ENCODE peak calls at places on chromosome 9, in five cellular contexts. One of them, this sample, is unnamed.
A peak's percentile ranks its signal among the peaks of the same experiment; 100 is the strongest.

GRCh38 chr9:112601646-112602045 is 115.0 kb downstream of the KIAA1958 start:
- DNase-seq in CD8-positive, alpha-beta T cell: no peak
- DNase-seq in HCT116: no peak
- DNase-seq in left ventricle myocardium inferior: no peak
- DNase-seq in right lobe of liver: no peak
- DNase-seq in this sample: no peak

GRCh38 chr9:91515074-91515687 is 91.5 kb upstream of the NFIL3 start:
- DNase-seq in CD8-positive, alpha-beta T cell: no peak
- DNase-seq in left ventricle myocardium inferior: peak; percentile 24
- DNase-seq in HCT116: no peak
- DNase-seq in right lobe of liver: no peak
- DNase-seq in this sample: no peak

GRCh38 chr9:111632051-111632450 is 917 bp downstream of the DNAJC25 start:
- DNase-seq in left ventricle myocardium inferior: no peak
- DNase-seq in CD8-positive, alpha-beta T cell: no peak
- DNase-seq in HCT116: no peak
- DNase-seq in right lobe of liver: no peak
- DNase-seq in this sample: no peak

GRCh38 chr9:135157856-135158571 is 70.5 kb downstream of the OLFM1 start:
- DNase-seq in CD8-positive, alpha-beta T cell: no peak
- DNase-seq in left ventricle myocardium inferior: no peak
- DNase-seq in HCT116: no peak
- DNase-seq in right lobe of liver: no peak
- DNase-seq in this sample: no peak

GRCh38 chr9:93290495-93291434 is 106.8 kb downstream of the WNK2 start:
- DNase-seq in left ventricle myocardium inferior: no peak
- DNase-seq in CD8-positive, alpha-beta T cell: no peak
- DNase-seq in HCT116: no peak
- DNase-seq in right lobe of liver: no peak
- DNase-seq in this sample: no peak

GRCh38 chr9:5231212-5231611 is at the start of gene INSL4:
- DNase-seq in CD8-positive, alpha-beta T cell: no peak
- DNase-seq in HCT116: no peak
- DNase-seq in left ventricle myocardium inferior: no peak
- DNase-seq in right lobe of liver: no peak
- DNase-seq in this sample: no peak

GRCh38 chr9:77019010-77019809 is at the start of gene FOXB2:
- DNase-seq in left ventricle myocardium inferior: no peak
- DNase-seq in CD8-positive, alpha-beta T cell: no peak
- DNase-seq in HCT116: no peak
- DNase-seq in right lobe of liver: no peak
- DNase-seq in this sample: no peak

GRCh38 chr9:35649431-35650340 is 1.0 kb downstream of the SIT1 start:
- DNase-seq in left ventricle myocardium inferior: no peak
- DNase-seq in CD8-positive, alpha-beta T cell: peak; percentile 58
- DNase-seq in HCT116: no peak
- DNase-seq in right lobe of liver: no peak
- DNase-seq in this sample: no peak

GRCh38 chr9:21996438-21996837 is 1.8 kb downstream of the CDKN2B-AS1 start:
- DNase-seq in right lobe of liver: no peak
- DNase-seq in CD8-positive, alpha-beta T cell: no peak
- DNase-seq in HCT116: no peak
- DNase-seq in left ventricle myocardium inferior: no peak
- DNase-seq in this sample: no peak

GRCh38 chr9:111190352-111190751 is 139.7 kb downstream of the OR2K2 start:
- DNase-seq in HCT116: no peak
- DNase-seq in right lobe of liver: no peak
- DNase-seq in left ventricle myocardium inferior: no peak
- DNase-seq in CD8-positive, alpha-beta T cell: no peak
- DNase-seq in this sample: no peak

GRCh38 chr9:98339987-98340564 is 84.6 kb upstream of the TBC1D2 start:
- DNase-seq in CD8-positive, alpha-beta T cell: no peak
- DNase-seq in right lobe of liver: no peak
- DNase-seq in left ventricle myocardium inferior: no peak
- DNase-seq in HCT116: no peak
- DNase-seq in this sample: no peak

GRCh38 chr9:34272146-34272545 is 56.9 kb downstream of the KIF24 start:
- DNase-seq in HCT116: no peak
- DNase-seq in CD8-positive, alpha-beta T cell: no peak
- DNase-seq in left ventricle myocardium inferior: no peak
- DNase-seq in right lobe of liver: no peak
- DNase-seq in this sample: no peak

GRCh38 chr9:134991808-134992754 is 74.4 kb upstream of the FCN1 start:
- DNase-seq in right lobe of liver: no peak
- DNase-seq in left ventricle myocardium inferior: no peak
- DNase-seq in HCT116: no peak
- DNase-seq in CD8-positive, alpha-beta T cell: no peak
- DNase-seq in this sample: no peak

GRCh38 chr9:113446323-113446740 is 17.2 kb upstream of the RGS3 start:
- DNase-seq in left ventricle myocardium inferior: no peak
- DNase-seq in CD8-positive, alpha-beta T cell: no peak
- DNase-seq in right lobe of liver: no peak
- DNase-seq in HCT116: peak; percentile 31
- DNase-seq in this sample: no peak

GRCh38 chr9:270657-271237 is 56.1 kb downstream of the DOCK8 start:
- DNase-seq in HCT116: no peak
- DNase-seq in left ventricle myocardium inferior: no peak
- DNase-seq in CD8-positive, alpha-beta T cell: no peak
- DNase-seq in right lobe of liver: no peak
- DNase-seq in this sample: no peak

GRCh38 chr9:112168197-112168596 is 6.9 kb downstream of the SUSD1 start:
- DNase-seq in right lobe of liver: no peak
- DNase-seq in CD8-positive, alpha-beta T cell: no peak
- DNase-seq in left ventricle myocardium inferior: no peak
- DNase-seq in HCT116: no peak
- DNase-seq in this sample: no peak

GRCh38 chr9:81227507-81228245 is 461.7 kb downstream of the TLE1 start:
- DNase-seq in right lobe of liver: no peak
- DNase-seq in CD8-positive, alpha-beta T cell: no peak
- DNase-seq in HCT116: no peak
- DNase-seq in left ventricle myocardium inferior: no peak
- DNase-seq in this sample: no peak

GRCh38 chr9:109251080-109251775 is 69.6 kb downstream of the EPB41L4B start:
- DNase-seq in HCT116: no peak
- DNase-seq in CD8-positive, alpha-beta T cell: no peak
- DNase-seq in right lobe of liver: peak; percentile 74
- DNase-seq in left ventricle myocardium inferior: no peak
- DNase-seq in this sample: no peak

GRCh38 chr9:72129271-72130156 is 19.7 kb upstream of the GDA start:
- DNase-seq in CD8-positive, alpha-beta T cell: no peak
- DNase-seq in right lobe of liver: peak; percentile 65
- DNase-seq in HCT116: no peak
- DNase-seq in left ventricle myocardium inferior: no peak
- DNase-seq in this sample: no peak

GRCh38 chr9:98162638-98163037 is 29.8 kb downstream of the CORO2A start:
- DNase-seq in CD8-positive, alpha-beta T cell: no peak
- DNase-seq in right lobe of liver: no peak
- DNase-seq in HCT116: no peak
- DNase-seq in left ventricle myocardium inferior: no peak
- DNase-seq in this sample: no peak

GRCh38 chr9:130780865-130781504 is 54.1 kb upstream of the ABL1 start:
- DNase-seq in right lobe of liver: no peak
- DNase-seq in left ventricle myocardium inferior: peak; percentile 56
- DNase-seq in HCT116: no peak
- DNase-seq in CD8-positive, alpha-beta T cell: no peak
- DNase-seq in this sample: peak; percentile 53

GRCh38 chr9:27421567-27421966 is 102.5 kb upstream of the IFNK start:
- DNase-seq in CD8-positive, alpha-beta T cell: no peak
- DNase-seq in right lobe of liver: no peak
- DNase-seq in left ventricle myocardium inferior: no peak
- DNase-seq in HCT116: no peak
- DNase-seq in this sample: no peak

GRCh38 chr9:93829271-93830223 is 125.6 kb downstream of the BARX1 start:
- DNase-seq in HCT116: no peak
- DNase-seq in left ventricle myocardium inferior: no peak
- DNase-seq in right lobe of liver: no peak
- DNase-seq in CD8-positive, alpha-beta T cell: no peak
- DNase-seq in this sample: no peak

GRCh38 chr9:129596541-129597328 is 24.2 kb downstream of the C9orf50 start:
- DNase-seq in right lobe of liver: no peak
- DNase-seq in left ventricle myocardium inferior: peak; percentile 75
- DNase-seq in CD8-positive, alpha-beta T cell: no peak
- DNase-seq in HCT116: peak; percentile 88
- DNase-seq in this sample: no peak

GRCh38 chr9:27534131-27534530 is 4.5 kb upstream of the MOB3B start:
- DNase-seq in CD8-positive, alpha-beta T cell: no peak
- DNase-seq in right lobe of liver: no peak
- DNase-seq in HCT116: no peak
- DNase-seq in left ventricle myocardium inferior: no peak
- DNase-seq in this sample: no peak

GRCh38 chr9:130073373-130073772 is 19.7 kb downstream of the GPR107 start:
- DNase-seq in HCT116: no peak
- DNase-seq in left ventricle myocardium inferior: no peak
- DNase-seq in right lobe of liver: no peak
- DNase-seq in CD8-positive, alpha-beta T cell: no peak
- DNase-seq in this sample: no peak

GRCh38 chr9:111601237-111602018 is 2.0 kb upstream of the PTGR1 start:
- DNase-seq in HCT116: no peak
- DNase-seq in left ventricle myocardium inferior: no peak
- DNase-seq in CD8-positive, alpha-beta T cell: no peak
- DNase-seq in right lobe of liver: no peak
- DNase-seq in this sample: no peak

GRCh38 chr9:137304383-137305059 is 2.5 kb upstream of the NRARP start:
- DNase-seq in right lobe of liver: no peak
- DNase-seq in HCT116: no peak
- DNase-seq in left ventricle myocardium inferior: peak; percentile 15
- DNase-seq in CD8-positive, alpha-beta T cell: no peak
- DNase-seq in this sample: no peak

GRCh38 chr9:120914410-120914809 is 12.2 kb downstream of the TRAF1 start:
- DNase-seq in right lobe of liver: no peak
- DNase-seq in HCT116: no peak
- DNase-seq in CD8-positive, alpha-beta T cell: no peak
- DNase-seq in left ventricle myocardium inferior: no peak
- DNase-seq in this sample: peak; percentile 65

GRCh38 chr9:28832168-28832567 is 1258.9 kb upstream of the C9orf72 start:
- DNase-seq in left ventricle myocardium inferior: no peak
- DNase-seq in CD8-positive, alpha-beta T cell: no peak
- DNase-seq in right lobe of liver: no peak
- DNase-seq in HCT116: no peak
- DNase-seq in this sample: no peak

GRCh38 chr9:107127608-107128007 is 155.5 kb upstream of the RAD23B start:
- DNase-seq in HCT116: no peak
- DNase-seq in CD8-positive, alpha-beta T cell: no peak
- DNase-seq in right lobe of liver: no peak
- DNase-seq in left ventricle myocardium inferior: no peak
- DNase-seq in this sample: no peak

GRCh38 chr9:10538073-10538472 is 74.7 kb downstream of the PTPRD start:
- DNase-seq in CD8-positive, alpha-beta T cell: no peak
- DNase-seq in left ventricle myocardium inferior: no peak
- DNase-seq in right lobe of liver: no peak
- DNase-seq in HCT116: no peak
- DNase-seq in this sample: no peak

GRCh38 chr9:101540069-101540468 is 6.4 kb downstream of the RNF20 start:
- DNase-seq in right lobe of liver: no peak
- DNase-seq in HCT116: no peak
- DNase-seq in CD8-positive, alpha-beta T cell: no peak
- DNase-seq in left ventricle myocardium inferior: no peak
- DNase-seq in this sample: no peak

DNA sequence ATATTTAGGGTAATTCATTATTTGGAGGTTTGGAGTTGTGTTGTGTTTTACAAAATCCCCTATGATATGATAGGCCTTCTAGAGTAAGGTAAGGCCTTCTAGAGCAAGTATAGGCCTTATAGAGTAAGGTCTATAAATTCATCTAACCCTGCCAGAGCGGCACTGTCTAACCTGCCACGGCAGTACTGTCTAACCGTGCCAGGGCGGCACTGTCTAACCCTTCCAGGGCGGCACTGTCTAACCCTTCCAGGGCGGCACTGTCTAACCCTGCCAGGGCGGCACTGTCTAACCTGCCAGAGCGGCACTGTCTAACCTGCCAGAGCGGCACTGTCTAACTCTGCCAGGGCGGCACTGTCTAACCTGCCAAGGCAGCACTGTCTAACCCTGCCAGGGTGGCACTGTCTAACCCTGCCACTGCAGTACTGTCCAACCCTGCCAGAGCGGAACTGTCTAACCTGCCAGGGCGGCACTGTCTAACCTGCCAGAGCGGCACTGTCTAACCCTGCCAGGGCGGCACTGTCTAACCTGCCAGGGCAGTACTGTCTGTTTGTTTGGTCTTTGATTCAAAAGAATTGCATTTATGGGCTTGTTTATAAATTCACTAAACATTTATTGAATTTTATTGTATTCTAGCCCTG is 9.6 kb downstream of the RNF20 start:
- DNase-seq in left ventricle myocardium inferior: no peak
- DNase-seq in HCT116: no peak
- DNase-seq in CD8-positive, alpha-beta T cell: no peak
- DNase-seq in right lobe of liver: no peak
- DNase-seq in this sample: no peak
- H3K27ac ChIP-seq in left ventricle myocardium inferior: no peak overlapping the region
- H3K27ac ChIP-seq in HCT116: no peak overlapping the region
- H3K27ac ChIP-seq in CD8-positive, alpha-beta T cell: no peak overlapping the region
- H3K27ac ChIP-seq in right lobe of liver: no peak overlapping the region
- H3K27ac ChIP-seq in this sample: no peak overlapping the region

GRCh38 chr9:95316794-95317118 is 753 bp downstream of the FANCC start:
- DNase-seq in HCT116: peak; percentile 45
- DNase-seq in CD8-positive, alpha-beta T cell: no peak
- DNase-seq in right lobe of liver: peak; percentile 85
- DNase-seq in left ventricle myocardium inferior: peak; percentile 67
- DNase-seq in this sample: no peak
- TF ChIP-seq CTCF in HCT116: no peak
- TF ChIP-seq CTCF in CD8-positive, alpha-beta T cell: no peak
- TF ChIP-seq CTCF in right lobe of liver: no peak
- TF ChIP-seq CTCF in left ventricle myocardium inferior: peak; percentile 16
- TF ChIP-seq CTCF in this sample: no peak

GRCh38 chr9:114928092-114928491 is 2.3 kb downstream of the TNFSF8 start:
- DNase-seq in HCT116: no peak
- DNase-seq in left ventricle myocardium inferior: no peak
- DNase-seq in right lobe of liver: no peak
- DNase-seq in CD8-positive, alpha-beta T cell: no peak
- DNase-seq in this sample: no peak

GRCh38 chr9:114923918-114924317 is 6.5 kb downstream of the TNFSF8 start:
- DNase-seq in right lobe of liver: no peak
- DNase-seq in left ventricle myocardium inferior: no peak
- DNase-seq in CD8-positive, alpha-beta T cell: no peak
- DNase-seq in HCT116: no peak
- DNase-seq in this sample: no peak

GRCh38 chr9:114925039-114925438 is 5.4 kb downstream of the TNFSF8 start:
- DNase-seq in right lobe of liver: no peak
- DNase-seq in left ventricle myocardium inferior: no peak
- DNase-seq in CD8-positive, alpha-beta T cell: no peak
- DNase-seq in HCT116: no peak
- DNase-seq in this sample: no peak

GRCh38 chr9:114924327-114924726 is 6.1 kb downstream of the TNFSF8 start:
- DNase-seq in left ventricle myocardium inferior: no peak
- DNase-seq in CD8-positive, alpha-beta T cell: no peak
- DNase-seq in right lobe of liver: no peak
- DNase-seq in HCT116: no peak
- DNase-seq in this sample: no peak

GRCh38 chr9:114925672-114926071 is 4.7 kb downstream of the TNFSF8 start:
- DNase-seq in HCT116: no peak
- DNase-seq in CD8-positive, alpha-beta T cell: no peak
- DNase-seq in left ventricle myocardium inferior: no peak
- DNase-seq in right lobe of liver: no peak
- DNase-seq in this sample: no peak
- H3K27me3 ChIP-seq in HCT116: peaks cover 33% of the 10 kb centered on the region
- H3K27me3 ChIP-seq in CD8-positive, alpha-beta T cell: no peaks in the 10 kb centered on the region
- H3K27me3 ChIP-seq in left ventricle myocardium inferior: peaks cover 98% of the 10 kb centered on the region
- H3K27me3 ChIP-seq in right lobe of liver: no peaks in the 10 kb centered on the region
- H3K27me3 ChIP-seq in this sample: no peaks in the 10 kb centered on the region

GRCh38 chr9:69579749-69580581 is 92.2 kb downstream of the APBA1 start:
- DNase-seq in left ventricle myocardium inferior: no peak
- DNase-seq in right lobe of liver: peak; percentile 58
- DNase-seq in HCT116: no peak
- DNase-seq in CD8-positive, alpha-beta T cell: no peak
- DNase-seq in this sample: no peak
- H3K27ac ChIP-seq in left ventricle myocardium inferior: no peak overlapping the region
- H3K27ac ChIP-seq in right lobe of liver: peak overlapping the region; percentile 82
- H3K27ac ChIP-seq in HCT116: no peak overlapping the region
- H3K27ac ChIP-seq in CD8-positive, alpha-beta T cell: no peak overlapping the region
- H3K27ac ChIP-seq in this sample: no peak overlapping the region

This sample was measured in ascending aorta.